ENCODE peak calls at places on chromosomes 7 and 10, in ten cellular contexts. C is NCI-H1105 treated with DMSO at 0.1 percent for 48 hours; L is occipital lobe; G is HTR-8/SVneo; I is posterior cingulate gyrus; X is HepG2; U is left cardiac atrium; R is posterior vena cava; F is CD8-positive, alpha-beta T cell; V is GM06990. M is an unnamed sample.

GRCh38 chr7:99392659-99393362 is 15.6 kb downstream of the PDAP1 start:
- DNase-seq in C (peak; percentile 89), L (peak; percentile 62), G (no peak), I (peak; percentile 27), X (no peak), U (peak; percentile 88), R (peak; percentile 93), F (peak; percentile 87), V (peak; percentile 61), M (peak; percentile 40)

GRCh38 chr10:1373287-1373686 is 317.1 kb downstream of the WDR37 start:
- DNase-seq in C (no peak), L (no peak), G (no peak), I (no peak), X (no peak), U (no peak), R (no peak), F (no peak), V (no peak), M (no peak)

GRCh38 chr7:111728635-111728995 is 166.3 kb upstream of the IMMP2L start:
- DNase-seq in C (no peak), L (no peak), G (no peak), I (no peak), X (no peak), U (no peak), R (no peak), F (no peak), V (no peak), M (no peak)

GRCh38 chr7:682810-683209 is 43.7 kb upstream of the DNAAF5 start:
- DNase-seq in C (no peak), L (no peak), G (no peak), I (no peak), X (no peak), U (no peak), R (peak; percentile 74), F (no peak), V (no peak), M (no peak)

GRCh38 chr10:122863216-122863615 is 16.2 kb downstream of the FAM24B start:
- DNase-seq in C (no peak), L (no peak), G (no peak), I (no peak), X (no peak), U (no peak), R (no peak), F (no peak), V (no peak), M (no peak)

GRCh38 chr10:22429146-22429545 is 83.8 kb downstream of the SPAG6 start:
- DNase-seq in C (no peak), L (no peak), G (no peak), I (no peak), X (no peak), U (no peak), R (no peak), F (no peak), V (no peak), M (no peak)

GRCh38 chr10:110305767-110306451 is 1.2 kb upstream of the SMNDC1 start:
- DNase-seq in C (peak; percentile 12), L (peak; percentile 12), G (peak; percentile 42), I (no peak), X (peak; percentile 74), U (no peak), R (no peak), F (peak; percentile 49), V (peak; percentile 57), M (no peak)

GRCh38 chr7:34096135-34096775 is 190.9 kb downstream of the BMPER start:
- DNase-seq in C (no peak), L (peak; percentile 23), G (peak; percentile 47), I (no peak), X (no peak), U (peak; percentile 75), R (peak; percentile 92), F (no peak), V (no peak), M (no peak)

GRCh38 chr10:130430291-130430690 is 294.1 kb downstream of the GLRX3 start:
- DNase-seq in C (no peak), L (no peak), G (no peak), I (no peak), X (no peak), U (no peak), R (no peak), F (no peak), V (no peak), M (no peak)

GRCh38 chr10:131902211-131902610 is 1.4 kb downstream of the PPP2R2D start:
- DNase-seq in C (no peak), L (no peak), G (no peak), I (no peak), X (no peak), U (peak; percentile 11), R (peak; percentile 60), F (no peak), V (no peak), M (no peak)

M was measured in anterior cingulate cortex.